ENCODE peak calls at places on chromosomes 13 and 19, in ten cellular contexts. E is AG04450, S is astrocyte of the spinal cord, J is left ventricle myocardium inferior, L is GM23338, A is fibroblast of mammary gland, D is psoas muscle, V is Peyer's patch, X is heart left ventricle, B is lower leg skin. C is an unnamed sample.

GRCh38 chr13:109744512-109745051 is 41.8 kb downstream of the IRS2 start:
- DNase-seq in D (peak), E (peak), S (peak), V (no peak), J (peak), A (peak), B (no peak), X (no peak), L (no peak), C (peak)

GRCh38 chr19:54430306-54431254 is 15.3 kb downstream of the TTYH1 start:
- DNase-seq in B (no peak), A (no peak), V (no peak), E (no peak), S (no peak), X (peak), L (peak), D (no peak), J (peak), C (peak)

GRCh38 chr13:72101768-72102400 is 234.9 kb upstream of the DACH1 start:
- DNase-seq in B (no peak), D (no peak), A (no peak), V (no peak), E (no peak), J (no peak), X (no peak), L (no peak), S (no peak), C (no peak)

GRCh38 chr19:3459322-3459881 is 20.9 kb downstream of the SMIM24 start:
- DNase-seq in L (peak), B (peak), D (peak), J (peak), X (peak), A (peak), V (no peak), E (peak), S (peak), C (peak)

GRCh38 chr19:4939466-4939865 is 29.4 kb upstream of the KDM4B start:
- DNase-seq in A (no peak), L (no peak), B (no peak), J (no peak), S (no peak), D (no peak), E (no peak), V (no peak), X (no peak), C (no peak)

GRCh38 chr13:100887729-100888151 is 213.1 kb upstream of the TMTC4 start:
- DNase-seq in B (no peak), A (peak), D (no peak), S (peak), X (no peak), E (no peak), J (no peak), V (no peak), L (no peak), C (peak)

GRCh38 chr13:49219647-49220034 is 497 bp upstream of the MLNR start:
- DNase-seq in E (no peak), J (no peak), X (no peak), D (no peak), V (no peak), A (no peak), S (peak), L (no peak), B (no peak), C (peak)

GRCh38 chr13:25170554-25171107 is 1.5 kb downstream of the AMER2 start:
- DNase-seq in V (no peak), E (no peak), L (peak), S (no peak), J (no peak), D (no peak), X (no peak), A (no peak), B (no peak), C (no peak)

GRCh38 chr19:2282062-2282861 is at the start of gene PEAK3:
- DNase-seq in B (peak), E (no peak), A (no peak), D (peak), V (peak), J (peak), X (peak), S (peak), L (peak), C (peak)

GRCh38 chr13:45142440-45143345 is 22.4 kb downstream of the GTF2F2 start:
- DNase-seq in V (no peak), J (no peak), A (peak), S (no peak), D (no peak), B (no peak), E (no peak), L (no peak), X (no peak), C (no peak)

GRCh38 chr13:112346899-112347229 is 29.3 kb upstream of the SPACA7 start:
- DNase-seq in S (no peak), J (no peak), B (no peak), V (no peak), E (no peak), D (no peak), X (no peak), A (no peak), L (peak), C (no peak)

GRCh38 chr19:48896191-48896720 is 2.3 kb downstream of the TULP2 start:
- DNase-seq in X (peak), J (peak), E (no peak), D (peak), B (peak), S (peak), A (peak), V (peak), L (peak), C (no peak)

GRCh38 chr13:26485786-26486185 is 71.7 kb upstream of the WASF3 start:
- DNase-seq in J (no peak), S (no peak), E (no peak), A (no peak), X (no peak), V (peak), B (peak), D (peak), L (no peak), C (no peak)

GRCh38 chr19:33375156-33375744 is 1.7 kb downstream of the CEBPG start:
- DNase-seq in A (no peak), E (no peak), B (no peak), J (no peak), D (no peak), S (no peak), X (no peak), V (no peak), L (no peak), C (no peak)

GRCh38 chr13:84479656-84480055 is 597.4 kb upstream of the SLITRK1 start:
- DNase-seq in E (no peak), V (no peak), A (peak), D (no peak), S (peak), L (no peak), B (no peak), X (no peak), J (no peak), C (peak)

DNA sequence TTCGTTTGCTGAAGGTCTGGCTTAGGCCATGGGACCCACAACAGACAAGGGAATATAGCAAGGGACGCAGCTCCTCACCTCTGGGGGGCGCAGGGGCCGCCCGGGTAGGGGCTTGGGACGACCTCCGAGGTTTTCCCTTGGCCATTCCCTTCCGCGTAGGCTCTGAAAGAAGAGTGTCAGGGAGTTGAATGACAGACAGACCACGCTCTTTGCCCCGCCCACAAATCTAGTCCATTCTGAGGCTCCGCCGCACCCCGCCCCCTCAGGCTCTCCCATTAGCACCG is 11.4 kb upstream of the ZNF414 start:
- DNase-seq in E (no peak), D (no peak), A (no peak), S (no peak), J (no peak), B (no peak), V (no peak), X (no peak), L (no peak), C (no peak)
- TF ChIP-seq CTCF in E (peak), D (peak), A (peak), S (peak), J (peak), B (no peak), V (no peak), X (no peak), L (peak), C (no peak)

DNA sequence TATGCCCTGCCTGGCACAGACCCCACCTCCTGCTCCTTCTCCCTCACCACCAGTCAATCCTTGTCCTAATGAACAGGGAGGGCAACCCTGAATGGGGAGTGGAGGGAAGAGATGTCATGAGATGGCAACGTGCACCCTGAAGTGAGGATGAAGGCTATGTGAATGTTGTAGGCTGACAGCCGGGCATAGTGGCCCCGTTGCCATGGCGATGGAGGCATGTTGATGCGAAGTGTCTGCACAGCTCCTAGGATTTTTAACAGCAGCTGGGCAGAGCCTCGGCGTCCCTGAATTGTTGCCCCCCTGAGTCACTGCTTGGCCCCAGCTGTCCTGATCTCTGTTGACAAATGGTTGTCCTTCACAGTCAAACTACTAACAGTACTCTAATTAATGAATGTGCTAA is 4.8 kb upstream of the ALOX5AP start:
- DNase-seq in D (no peak), E (no peak), L (peak), V (no peak), A (no peak), X (no peak), B (no peak), S (no peak), J (no peak), C (no peak)
- H3K4me3 ChIP-seq in D (no peak), E (no peak), L (no peak), V (no peak), A (no peak), X (no peak), B (no peak), S (no peak), J (no peak), C (no peak)

GRCh38 chr13:96796234-96796633 is 198.0 kb downstream of the OXGR1 start:
- DNase-seq in J (no peak), V (no peak), S (no peak), A (peak), E (no peak), X (no peak), L (no peak), B (no peak), D (no peak), C (peak)
- TF ChIP-seq CTCF in J (no peak), V (no peak), S (peak), A (peak), E (no peak), X (no peak), L (no peak), B (no peak), D (no peak), C (peak)

GRCh38 chr19:38736036-38736412 is 8.2 kb downstream of the CAPN12 start:
- DNase-seq in L (peak), V (peak), B (peak), J (peak), A (peak), E (no peak), D (no peak), S (no peak), X (no peak), C (no peak)
- H3K4me3 ChIP-seq in L (peak), V (peak), B (no peak), J (peak), A (peak), E (peak), D (peak), S (peak), X (peak), C (peak)

GRCh38 chr13:113762075-113762474 is 3.0 kb downstream of the TMEM255B start:
- DNase-seq in A (no peak), V (no peak), X (no peak), E (no peak), B (no peak), D (no peak), J (no peak), S (no peak), L (no peak), C (no peak)

GRCh38 chr13:113756441-113757097 is 2.5 kb upstream of the TMEM255B start:
- DNase-seq in D (no peak), X (peak), A (peak), J (no peak), L (no peak), E (no peak), S (no peak), B (no peak), V (no peak), C (peak)

GRCh38 chr13:113759525-113760137 is 605 bp downstream of the TMEM255B start:
- DNase-seq in J (no peak), E (no peak), D (peak), S (peak), X (peak), L (peak), V (no peak), A (no peak), B (no peak), C (peak)

GRCh38 chr13:113761136-113761535 is 2.1 kb downstream of the TMEM255B start:
- DNase-seq in X (no peak), S (no peak), V (no peak), E (no peak), B (no peak), D (no peak), L (no peak), J (no peak), A (no peak), C (no peak)

DNA sequence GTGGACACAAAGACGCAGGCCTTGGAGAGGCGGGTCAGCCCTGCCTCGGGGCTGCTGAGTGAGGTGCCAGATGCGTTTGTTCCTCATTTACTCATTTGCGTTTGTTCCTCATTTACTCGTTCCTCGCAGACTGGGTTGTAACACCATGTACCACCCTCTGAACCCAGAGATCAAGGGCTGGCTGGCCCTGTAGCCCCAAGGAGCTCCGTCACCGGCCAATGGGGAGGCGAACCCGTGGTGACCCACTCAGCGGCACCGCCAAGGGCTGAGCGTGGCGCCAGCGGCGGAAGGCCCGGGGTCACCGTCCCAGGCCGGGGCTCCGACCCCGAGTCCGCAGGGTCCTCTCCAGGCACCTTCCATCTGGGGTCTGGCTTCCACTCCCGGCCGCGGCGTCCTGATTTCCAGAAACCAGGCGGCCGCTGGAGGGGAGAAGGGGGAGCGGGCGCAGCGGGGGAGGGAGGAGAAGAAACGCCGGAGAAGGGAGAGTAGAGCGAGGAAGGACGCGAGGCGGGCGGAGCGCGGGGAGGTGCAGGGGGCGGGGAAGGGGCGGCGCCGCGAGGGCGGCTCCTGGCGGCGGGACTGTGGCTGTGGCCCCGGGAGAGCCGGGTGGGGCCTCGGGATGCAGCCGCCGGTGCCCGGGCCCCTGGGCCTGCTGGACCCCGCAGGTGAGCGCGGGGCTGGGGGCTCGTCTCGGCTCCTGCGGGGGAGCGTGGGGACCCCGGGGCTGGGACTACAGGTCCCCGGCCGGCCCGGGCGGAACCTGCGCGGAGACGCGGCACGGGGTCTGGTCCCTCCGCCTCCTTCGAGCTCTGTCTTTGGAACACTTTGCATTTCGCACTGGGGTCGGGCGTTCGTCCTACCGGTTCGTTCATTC is at the start of gene TMEM255B:
- DNase-seq in E (peak), L (peak), S (peak), J (peak), V (peak), A (peak), B (peak), X (peak), D (peak), C (peak)
- TF ChIP-seq CTCF in E (no peak), L (peak), S (peak), J (peak), V (no peak), A (no peak), B (no peak), X (peak), D (peak), C (no peak)

C was measured in cardiac fibroblast.